ENCODE peak calls at places on chromosome 7, in six cellular contexts. One of them, this sample, is unnamed.

GRCh38 chr7:155384751-155385150 is 73.2 kb upstream of the EN2 start:
- DNase-seq in adipocyte: no peak
- DNase-seq in colonic mucosa: no peak
- DNase-seq in cardiac muscle cell: no peak
- DNase-seq in A673: no peak
- DNase-seq in right atrium auricular region: no peak
- DNase-seq in this sample: no peak

GRCh38 chr7:55622241-55622835 is 50.0 kb upstream of the VOPP1 start:
- DNase-seq in adipocyte: no peak
- DNase-seq in cardiac muscle cell: no peak
- DNase-seq in colonic mucosa: no peak
- DNase-seq in A673: peak; percentile 23
- DNase-seq in right atrium auricular region: no peak
- DNase-seq in this sample: no peak

GRCh38 chr7:69677054-69677847 is 79.0 kb downstream of the AUTS2 start:
- DNase-seq in cardiac muscle cell: no peak
- DNase-seq in colonic mucosa: no peak
- DNase-seq in adipocyte: peak; percentile 78
- DNase-seq in right atrium auricular region: no peak
- DNase-seq in A673: peak; percentile 27
- DNase-seq in this sample: no peak

GRCh38 chr7:41097501-41097900 is 605.4 kb downstream of the INHBA start:
- DNase-seq in adipocyte: no peak
- DNase-seq in cardiac muscle cell: no peak
- DNase-seq in A673: no peak
- DNase-seq in right atrium auricular region: no peak
- DNase-seq in colonic mucosa: no peak
- DNase-seq in this sample: no peak

GRCh38 chr7:20220824-20221547 is 3.8 kb upstream of the MACC1 start:
- DNase-seq in cardiac muscle cell: peak; percentile 96
- DNase-seq in A673: no peak
- DNase-seq in right atrium auricular region: no peak
- DNase-seq in colonic mucosa: no peak
- DNase-seq in adipocyte: peak; percentile 76
- DNase-seq in this sample: no peak

GRCh38 chr7:37826825-37827224 is 21.6 kb upstream of the NME8 start:
- DNase-seq in cardiac muscle cell: no peak
- DNase-seq in colonic mucosa: no peak
- DNase-seq in adipocyte: no peak
- DNase-seq in A673: no peak
- DNase-seq in right atrium auricular region: no peak
- DNase-seq in this sample: no peak

GRCh38 chr7:139720705-139721231 is 57.0 kb downstream of the HIPK2 start:
- DNase-seq in colonic mucosa: peak; percentile 48
- DNase-seq in A673: peak; percentile 12
- DNase-seq in cardiac muscle cell: no peak
- DNase-seq in adipocyte: no peak
- DNase-seq in right atrium auricular region: no peak
- DNase-seq in this sample: no peak

GRCh38 chr7:151012921-151013347 is 11.4 kb downstream of the ATG9B start:
- DNase-seq in adipocyte: peak; percentile 47
- DNase-seq in A673: peak; percentile 81
- DNase-seq in cardiac muscle cell: peak; percentile 51
- DNase-seq in right atrium auricular region: no peak
- DNase-seq in colonic mucosa: no peak
- DNase-seq in this sample: no peak

GRCh38 chr7:70542750-70543376 is 589.1 kb upstream of the GALNT17 start:
- DNase-seq in adipocyte: peak; percentile 42
- DNase-seq in A673: no peak
- DNase-seq in right atrium auricular region: no peak
- DNase-seq in cardiac muscle cell: no peak
- DNase-seq in colonic mucosa: no peak
- DNase-seq in this sample: no peak

GRCh38 chr7:139242741-139243281 is 11.8 kb downstream of the UBN2 start:
- DNase-seq in right atrium auricular region: no peak
- DNase-seq in cardiac muscle cell: peak; percentile 65
- DNase-seq in adipocyte: peak; percentile 60
- DNase-seq in colonic mucosa: no peak
- DNase-seq in A673: no peak
- DNase-seq in this sample: no peak

GRCh38 chr7:111919164-111919563 is 287.0 kb downstream of the DOCK4 start:
- DNase-seq in adipocyte: no peak
- DNase-seq in colonic mucosa: no peak
- DNase-seq in A673: no peak
- DNase-seq in right atrium auricular region: no peak
- DNase-seq in cardiac muscle cell: no peak
- DNase-seq in this sample: no peak

GRCh38 chr7:36911788-36912187 is 187.5 kb upstream of the AOAH start:
- DNase-seq in right atrium auricular region: no peak
- DNase-seq in adipocyte: no peak
- DNase-seq in cardiac muscle cell: no peak
- DNase-seq in colonic mucosa: no peak
- DNase-seq in A673: no peak
- DNase-seq in this sample: no peak

GRCh38 chr7:90409667-90410066 is 6.4 kb downstream of the CLDN12 start:
- DNase-seq in colonic mucosa: peak; percentile 58
- DNase-seq in cardiac muscle cell: peak; percentile 13
- DNase-seq in adipocyte: no peak
- DNase-seq in right atrium auricular region: no peak
- DNase-seq in A673: no peak
- DNase-seq in this sample: no peak

GRCh38 chr7:42454006-42454405 is 217.0 kb upstream of the GLI3 start:
- DNase-seq in A673: peak; percentile 30
- DNase-seq in cardiac muscle cell: no peak
- DNase-seq in colonic mucosa: no peak
- DNase-seq in right atrium auricular region: no peak
- DNase-seq in adipocyte: peak; percentile 11
- DNase-seq in this sample: no peak

GRCh38 chr7:55055479-55055878 is 36.7 kb downstream of the EGFR start:
- DNase-seq in cardiac muscle cell: peak; percentile 82
- DNase-seq in A673: no peak
- DNase-seq in right atrium auricular region: no peak
- DNase-seq in adipocyte: peak; percentile 31
- DNase-seq in colonic mucosa: no peak
- DNase-seq in this sample: no peak

GRCh38 chr7:2504128-2504817 is 15.3 kb upstream of the LFNG start:
- DNase-seq in A673: no peak
- DNase-seq in right atrium auricular region: no peak
- DNase-seq in adipocyte: no peak
- DNase-seq in cardiac muscle cell: no peak
- DNase-seq in colonic mucosa: no peak
- DNase-seq in this sample: no peak

GRCh38 chr7:16071246-16071857 is 350.0 kb downstream of the CRPPA start:
- DNase-seq in right atrium auricular region: no peak
- DNase-seq in cardiac muscle cell: peak; percentile 80
- DNase-seq in colonic mucosa: no peak
- DNase-seq in A673: peak; percentile 79
- DNase-seq in adipocyte: peak; percentile 89
- DNase-seq in this sample: peak; percentile 64

GRCh38 chr7:43870316-43870715 is 999 bp upstream of the MRPS24 start:
- DNase-seq in right atrium auricular region: no peak
- DNase-seq in adipocyte: no peak
- DNase-seq in cardiac muscle cell: no peak
- DNase-seq in colonic mucosa: no peak
- DNase-seq in A673: no peak
- DNase-seq in this sample: no peak

GRCh38 chr7:30598121-30598876 is 3.6 kb downstream of the GARS1 start:
- DNase-seq in cardiac muscle cell: peak; percentile 54
- DNase-seq in colonic mucosa: no peak
- DNase-seq in adipocyte: peak; percentile 58
- DNase-seq in A673: no peak
- DNase-seq in right atrium auricular region: no peak
- DNase-seq in this sample: no peak

GRCh38 chr7:102431617-102432298 is 1.6 kb upstream of the ORAI2 start:
- DNase-seq in colonic mucosa: peak; percentile 65
- DNase-seq in A673: peak; percentile 76
- DNase-seq in adipocyte: peak; percentile 15
- DNase-seq in right atrium auricular region: no peak
- DNase-seq in cardiac muscle cell: no peak
- DNase-seq in this sample: peak; percentile 52

GRCh38 chr7:102436123-102436522 is 2.7 kb downstream of the ORAI2 start:
- DNase-seq in right atrium auricular region: no peak
- DNase-seq in A673: no peak
- DNase-seq in colonic mucosa: no peak
- DNase-seq in cardiac muscle cell: no peak
- DNase-seq in adipocyte: no peak
- DNase-seq in this sample: no peak

GRCh38 chr7:102433319-102434038 is at the start of gene ORAI2:
- DNase-seq in adipocyte: peak; percentile 91
- DNase-seq in cardiac muscle cell: peak; percentile 77
- DNase-seq in A673: peak; percentile 83
- DNase-seq in right atrium auricular region: peak; percentile 64
- DNase-seq in colonic mucosa: peak; percentile 82
- DNase-seq in this sample: peak; percentile 76

GRCh38 chr7:102432476-102433318 is 678 bp upstream of the ORAI2 start:
- DNase-seq in adipocyte: peak; percentile 12
- DNase-seq in A673: no peak
- DNase-seq in colonic mucosa: no peak
- DNase-seq in cardiac muscle cell: no peak
- DNase-seq in right atrium auricular region: no peak
- DNase-seq in this sample: no peak

DNA sequence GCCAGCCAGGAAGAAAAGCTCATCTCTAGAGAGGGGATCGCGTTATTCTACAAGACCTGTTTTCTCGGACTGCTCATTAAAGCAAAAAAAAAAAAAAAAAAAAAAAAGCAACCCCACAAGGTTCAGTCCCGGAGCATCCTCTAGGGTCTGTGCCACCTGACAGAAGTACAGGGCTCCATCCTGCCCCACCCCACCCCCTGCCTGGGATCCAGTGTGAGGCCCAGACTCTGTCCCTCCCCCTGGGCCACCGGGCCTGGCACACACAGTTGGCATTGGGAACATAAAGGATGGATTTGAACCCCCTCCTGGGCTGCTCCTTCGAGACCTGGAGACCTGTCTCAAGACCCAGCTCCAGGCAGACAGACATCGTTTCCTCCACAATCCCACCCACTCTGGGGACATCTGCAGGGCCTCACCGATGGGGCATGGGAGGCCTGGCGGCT is 685 bp downstream of the ORAI2 start:
- DNase-seq in colonic mucosa: no peak
- DNase-seq in cardiac muscle cell: peak; percentile 50
- DNase-seq in A673: no peak
- DNase-seq in right atrium auricular region: no peak
- DNase-seq in adipocyte: no peak
- DNase-seq in this sample: no peak
- H3K4me1 ChIP-seq in colonic mucosa: peaks cover 3% of the 10 kb centered on the region
- H3K4me1 ChIP-seq in cardiac muscle cell: peaks cover 4% of the 10 kb centered on the region
- H3K4me1 ChIP-seq in A673: peaks cover 33% of the 10 kb centered on the region
- H3K4me1 ChIP-seq in right atrium auricular region: no peaks in the 10 kb centered on the region
- H3K4me1 ChIP-seq in adipocyte: peaks cover 6% of the 10 kb centered on the region
- H3K4me1 ChIP-seq in this sample: peaks cover 22% of the 10 kb centered on the region

GRCh38 chr7:157997080-157997440 is 590.6 kb downstream of the PTPRN2 start:
- DNase-seq in A673: no peak
- DNase-seq in adipocyte: no peak
- DNase-seq in colonic mucosa: no peak
- DNase-seq in cardiac muscle cell: no peak
- DNase-seq in right atrium auricular region: no peak
- DNase-seq in this sample: no peak
- H3K9me3 ChIP-seq in A673: peaks cover 7% of the 10 kb centered on the region
- H3K9me3 ChIP-seq in adipocyte: peaks cover 5% of the 10 kb centered on the region
- H3K9me3 ChIP-seq in colonic mucosa: no peaks in the 10 kb centered on the region
- H3K9me3 ChIP-seq in cardiac muscle cell: no peaks in the 10 kb centered on the region
- H3K9me3 ChIP-seq in right atrium auricular region: no peaks in the 10 kb centered on the region
- H3K9me3 ChIP-seq in this sample: no peaks in the 10 kb centered on the region

GRCh38 chr7:134799387-134799786 is 20.0 kb downstream of the CALD1 start:
- DNase-seq in A673: no peak
- DNase-seq in cardiac muscle cell: no peak
- DNase-seq in right atrium auricular region: no peak
- DNase-seq in adipocyte: no peak
- DNase-seq in colonic mucosa: no peak
- DNase-seq in this sample: no peak

GRCh38 chr7:134789967-134790685 is 10.7 kb downstream of the CALD1 start:
- DNase-seq in cardiac muscle cell: peak; percentile 95
- DNase-seq in A673: peak; percentile 69
- DNase-seq in right atrium auricular region: no peak
- DNase-seq in adipocyte: peak; percentile 71
- DNase-seq in colonic mucosa: peak; percentile 21
- DNase-seq in this sample: no peak

GRCh38 chr7:134792968-134793367 is 13.5 kb downstream of the CALD1 start:
- DNase-seq in A673: no peak
- DNase-seq in right atrium auricular region: peak; percentile 82
- DNase-seq in cardiac muscle cell: peak; percentile 95
- DNase-seq in colonic mucosa: no peak
- DNase-seq in adipocyte: peak; percentile 58
- DNase-seq in this sample: no peak

GRCh38 chr7:134798155-134798554 is 18.7 kb downstream of the CALD1 start:
- DNase-seq in adipocyte: no peak
- DNase-seq in cardiac muscle cell: no peak
- DNase-seq in colonic mucosa: no peak
- DNase-seq in right atrium auricular region: no peak
- DNase-seq in A673: no peak
- DNase-seq in this sample: no peak

DNA sequence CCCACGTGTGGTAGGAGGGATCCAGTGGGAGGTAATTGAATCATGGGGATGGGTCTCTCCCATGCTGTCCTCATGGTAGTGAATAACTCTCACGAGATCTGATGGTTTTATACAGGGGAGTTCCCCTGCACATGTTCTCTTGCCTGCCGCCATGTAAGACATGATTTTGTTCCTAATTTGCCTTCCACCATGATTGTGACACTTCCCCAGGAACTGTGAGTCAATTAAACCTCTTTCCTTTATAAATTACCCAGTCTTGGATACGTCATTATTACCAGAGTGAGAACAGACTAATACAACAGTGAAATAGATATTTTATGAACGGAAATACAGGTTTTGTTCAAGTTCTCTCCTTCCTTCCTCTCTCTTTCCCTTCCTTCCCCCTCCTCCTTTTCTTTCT is 15.8 kb downstream of the CALD1 start:
- DNase-seq in adipocyte: no peak
- DNase-seq in right atrium auricular region: no peak
- DNase-seq in A673: no peak
- DNase-seq in colonic mucosa: no peak
- DNase-seq in cardiac muscle cell: no peak
- DNase-seq in this sample: no peak
- H3K4me1 ChIP-seq in adipocyte: peaks cover 17% of the 10 kb centered on the region
- H3K4me1 ChIP-seq in right atrium auricular region: peaks cover 2% of the 10 kb centered on the region
- H3K4me1 ChIP-seq in A673: peaks cover 9% of the 10 kb centered on the region
- H3K4me1 ChIP-seq in colonic mucosa: peaks cover 3% of the 10 kb centered on the region
- H3K4me1 ChIP-seq in cardiac muscle cell: peaks cover 5% of the 10 kb centered on the region
- H3K4me1 ChIP-seq in this sample: peaks cover 5% of the 10 kb centered on the region

DNA sequence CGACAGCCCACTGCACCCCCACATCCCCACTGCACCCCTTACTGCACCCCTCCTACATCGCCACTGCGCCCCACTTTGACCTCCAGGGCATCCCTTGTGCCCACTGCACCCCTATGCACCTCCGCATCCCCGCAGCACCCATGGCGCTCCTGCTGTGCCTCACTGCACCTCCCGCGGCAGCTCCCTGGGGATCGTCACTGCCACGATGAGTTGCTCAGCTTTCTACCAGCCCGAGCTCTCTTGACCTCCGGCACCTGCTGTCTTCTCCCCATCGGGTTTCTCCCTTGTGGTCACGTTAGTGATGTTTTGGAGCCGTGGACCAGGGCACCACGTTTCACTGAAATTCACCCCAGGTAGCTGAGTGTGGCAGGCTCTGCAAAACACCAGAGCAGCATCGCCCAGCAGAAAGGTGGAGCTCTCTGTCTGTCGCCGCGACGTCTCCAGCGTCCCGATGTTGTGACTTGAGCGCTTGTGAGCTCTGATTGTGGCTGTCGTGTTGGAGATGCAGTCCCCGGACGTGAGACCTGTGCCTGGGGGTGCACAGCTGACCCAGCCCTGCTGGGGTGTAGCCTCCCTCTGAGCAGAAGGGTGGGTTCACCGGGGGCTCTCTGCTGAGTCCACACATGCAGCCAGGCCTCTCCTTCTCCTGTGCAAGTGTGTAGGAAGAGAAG is 147.7 kb downstream of the DNAJB6 start:
- DNase-seq in A673: no peak
- DNase-seq in colonic mucosa: no peak
- DNase-seq in cardiac muscle cell: no peak
- DNase-seq in adipocyte: no peak
- DNase-seq in right atrium auricular region: no peak
- DNase-seq in this sample: no peak
- H3K9me3 ChIP-seq in A673: no peaks in the 10 kb centered on the region
- H3K9me3 ChIP-seq in colonic mucosa: no peaks in the 10 kb centered on the region
- H3K9me3 ChIP-seq in cardiac muscle cell: no peaks in the 10 kb centered on the region
- H3K9me3 ChIP-seq in adipocyte: no peaks in the 10 kb centered on the region
- H3K9me3 ChIP-seq in right atrium auricular region: no peaks in the 10 kb centered on the region
- H3K9me3 ChIP-seq in this sample: no peaks in the 10 kb centered on the region